ENCODE peak calls at places on chromosomes 6 and 20, in seven cellular contexts. Y is endothelial cell; K is stimulated activated effector memory CD8-positive, alpha-beta T cell treated with anti-CD3 and anti-CD28 coated beads, Interleukin-12 subunit alpha, Interleukin-12 subunit beta, amount 100 ng/mL, for 72 hours; J is Calu3; H is DMS153; U is NCI-H2081; O is T1000. G is an unnamed sample.

GRCh38 chr6:159473844-159474243 is 219.2 kb downstream of the SOD2 start:
- DNase-seq in J (no peak), U (no peak), H (no peak), O (no peak), K (no peak), Y (no peak), G (no peak)

GRCh38 chr20:4038047-4038459 is 22.7 kb upstream of the RNF24 start:
- DNase-seq in K (peak; percentile 40), Y (no peak), O (no peak), H (peak; percentile 36), J (peak; percentile 36), U (no peak), G (peak; percentile 62)

GRCh38 chr6:39330057-39330456 is 7.6 kb upstream of the KCNK16 start:
- DNase-seq in Y (no peak), O (no peak), J (no peak), K (no peak), H (peak; percentile 56), U (peak; percentile 31), G (no peak)

GRCh38 chr6:145360865-145361264 is 374.5 kb downstream of the EPM2A start:
- DNase-seq in K (no peak), O (no peak), J (no peak), U (no peak), H (no peak), Y (no peak), G (no peak)

GRCh38 chr20:48538058-48538825 is 289.6 kb downstream of the PREX1 start:
- DNase-seq in U (no peak), H (no peak), K (no peak), O (peak; percentile 18), J (peak; percentile 96), Y (no peak), G (no peak)

GRCh38 chr6:128827675-128828464 is 55.1 kb upstream of the LAMA2 start:
- DNase-seq in J (no peak), K (no peak), Y (no peak), H (no peak), U (no peak), O (no peak), G (no peak)

GRCh38 chr6:1893470-1894130 is 283.9 kb downstream of the FOXC1 start:
- DNase-seq in K (no peak), H (no peak), O (no peak), Y (peak; percentile 34), J (peak; percentile 20), U (no peak), G (no peak)

GRCh38 chr20:59193325-59193724 is 29.7 kb downstream of the ZNF831 start:
- DNase-seq in Y (no peak), J (no peak), U (no peak), K (no peak), O (no peak), H (no peak), G (no peak)

GRCh38 chr6:29516108-29516507 is 28.4 kb upstream of the MAS1L start:
- DNase-seq in K (no peak), Y (no peak), J (peak; percentile 65), O (no peak), H (peak; percentile 30), U (no peak), G (peak; percentile 23)

GRCh38 chr6:6751615-6752014 is 163.1 kb downstream of the LY86 start:
- DNase-seq in U (no peak), J (no peak), O (no peak), H (no peak), K (no peak), Y (no peak), G (no peak)

GRCh38 chr6:164133095-164133494 is 718.6 kb downstream of the QKI start:
- DNase-seq in J (peak; percentile 13), H (peak; percentile 50), O (no peak), U (no peak), Y (no peak), K (no peak), G (no peak)

GRCh38 chr20:11144114-11144513 is 470.3 kb upstream of the JAG1 start:
- DNase-seq in H (no peak), J (no peak), U (no peak), O (no peak), Y (no peak), K (no peak), G (no peak)

GRCh38 chr6:37889015-37889885 is 69.7 kb downstream of the ZFAND3 start:
- DNase-seq in J (no peak), H (no peak), U (no peak), O (no peak), Y (no peak), K (no peak), G (no peak)

GRCh38 chr20:50023116-50023802 is 40.5 kb downstream of the SNAI1 start:
- DNase-seq in O (no peak), Y (no peak), U (no peak), J (peak; percentile 80), H (no peak), K (no peak), G (no peak)

GRCh38 chr6:14658030-14658429 is 540.5 kb downstream of the CD83 start:
- DNase-seq in J (no peak), Y (no peak), K (no peak), U (no peak), H (no peak), O (no peak), G (no peak)

GRCh38 chr6:109939654-109940053 is 38.5 kb upstream of the GPR6 start:
- DNase-seq in J (no peak), U (no peak), O (no peak), K (no peak), Y (no peak), H (no peak), G (no peak)

GRCh38 chr20:24953621-24954133 is 4.6 kb downstream of the CST7 start:
- DNase-seq in J (no peak), K (no peak), H (no peak), Y (no peak), O (no peak), U (no peak), G (peak; percentile 42)

GRCh38 chr20:48405909-48406308 is 421.9 kb downstream of the PREX1 start:
- DNase-seq in O (no peak), H (no peak), J (no peak), Y (peak; percentile 15), K (no peak), U (no peak), G (no peak)

GRCh38 chr6:148800535-148800934 is 53.7 kb downstream of the UST start:
- DNase-seq in K (no peak), H (no peak), O (no peak), Y (no peak), U (no peak), J (no peak), G (no peak)

GRCh38 chr6:144785056-144785455 is 499.9 kb downstream of the UTRN start:
- DNase-seq in J (no peak), K (no peak), H (no peak), Y (no peak), O (no peak), U (no peak), G (no peak)

GRCh38 chr6:30882764-30883475 is 1.4 kb upstream of the DDR1 start:
- DNase-seq in U (peak; percentile 6), Y (no peak), O (no peak), K (no peak), H (peak; percentile 30), J (peak; percentile 94), G (peak; percentile 76)

GRCh38 chr6:148005806-148006205 is 336.8 kb upstream of the SASH1 start:
- DNase-seq in Y (no peak), O (no peak), U (no peak), J (no peak), H (no peak), K (no peak), G (no peak)

GRCh38 chr6:168713839-168714238 is 272.9 kb downstream of the SMOC2 start:
- DNase-seq in U (no peak), Y (peak; percentile 14), O (no peak), K (no peak), H (no peak), J (peak; percentile 80), G (no peak)

GRCh38 chr20:24149881-24150307 is 161.3 kb upstream of the GGTLC1 start:
- DNase-seq in J (peak; percentile 12), U (no peak), H (no peak), O (no peak), Y (peak; percentile 67), K (no peak), G (peak; percentile 73)

GRCh38 chr20:47968541-47969310 is 183.4 kb upstream of the SULF2 start:
- DNase-seq in J (no peak), Y (no peak), O (no peak), K (no peak), H (no peak), U (no peak), G (no peak)

GRCh38 chr6:139982652-139983051 is 608.2 kb upstream of the CITED2 start:
- DNase-seq in J (no peak), O (peak; percentile 6), H (peak; percentile 8), K (no peak), U (no peak), Y (no peak), G (no peak)

GRCh38 chr6:31304683-31305082 is 32.8 kb upstream of the HLA-C start:
- DNase-seq in H (no peak), K (no peak), U (no peak), J (no peak), Y (no peak), O (no peak), G (no peak)

GRCh38 chr6:15359335-15359862 is 113.5 kb downstream of the JARID2 start:
- DNase-seq in U (no peak), J (no peak), H (no peak), K (no peak), O (no peak), Y (no peak), G (no peak)

GRCh38 chr6:9458424-9458823 is 956.5 kb downstream of the TFAP2A start:
- DNase-seq in J (no peak), U (no peak), H (no peak), K (no peak), O (no peak), Y (no peak), G (no peak)

GRCh38 chr6:158418501-158418900 is 106.2 kb downstream of the TULP4 start:
- DNase-seq in Y (no peak), O (no peak), K (no peak), J (no peak), H (no peak), U (no peak), G (no peak)

GRCh38 chr20:44961868-44962267 is 1.7 kb upstream of the TOMM34 start:
- DNase-seq in U (no peak), K (no peak), H (no peak), O (peak; percentile 76), Y (no peak), J (no peak), G (no peak)

GRCh38 chr6:11575408-11576033 is 38.0 kb downstream of the TMEM170B start:
- DNase-seq in O (peak; percentile 34), H (peak; percentile 3), K (peak; percentile 14), Y (peak; percentile 55), U (peak; percentile 63), J (peak; percentile 55), G (no peak)

GRCh38 chr6:154403803-154404202 is 47.2 kb upstream of the IPCEF1 start:
- DNase-seq in O (no peak), Y (no peak), J (no peak), K (no peak), H (no peak), U (peak; percentile 36), G (no peak)

GRCh38 chr6:160513836-160514235 is 150.2 kb downstream of the LPA start:
- DNase-seq in J (no peak), H (no peak), O (no peak), K (no peak), Y (no peak), U (no peak), G (no peak)

GRCh38 chr6:34795836-34796425 is 4.0 kb downstream of the BLTP3A start:
- DNase-seq in K (no peak), Y (no peak), H (no peak), O (no peak), J (no peak), U (no peak), G (no peak)

GRCh38 chr6:4355241-4355640 is 219.9 kb upstream of the ECI2 start:
- DNase-seq in J (no peak), O (peak; percentile 44), U (no peak), K (no peak), Y (no peak), H (no peak), G (no peak)

GRCh38 chr6:1871936-1872335 is 262.2 kb downstream of the FOXC1 start:
- DNase-seq in U (no peak), J (no peak), H (no peak), K (no peak), O (no peak), Y (no peak), G (peak; percentile 56)

GRCh38 chr20:57805784-57806183 is 96.0 kb upstream of the PMEPA1 start:
- DNase-seq in K (no peak), O (no peak), H (no peak), J (no peak), U (no peak), Y (no peak), G (no peak)